ENCODE peak calls at places on chromosomes 16 and 17, in nine cellular contexts. W, K, V, S, U, N, R, F and G are unnamed samples.
A peak's percentile ranks its signal among the peaks of the same experiment; 100 is the strongest.

GRCh38 chr17:17710728-17711541 is 29.7 kb downstream of the RAI1 start:
- DNase-seq in W (peak; percentile 98), K (no peak), V (no peak), S (no peak), U (peak; percentile 93), N (no peak), R (peak; percentile 73), F (no peak), G (no peak)

GRCh38 chr17:79978545-79978852 is 57.2 kb downstream of the TBC1D16 start:
- DNase-seq in W (no peak), K (no peak), V (no peak), S (no peak), U (no peak), N (no peak), R (no peak), F (no peak), G (no peak)

GRCh38 chr17:13993106-13993505 is 76.2 kb upstream of the COX10 start:
- DNase-seq in W (no peak), K (no peak), V (no peak), S (no peak), U (no peak), N (no peak), R (no peak), F (no peak), G (no peak)

GRCh38 chr17:50865060-50865867 is 890 bp downstream of the TOB1 start:
- DNase-seq in W (peak; percentile 77), K (no peak), V (peak; percentile 22), S (peak; percentile 61), U (peak; percentile 50), N (peak; percentile 65), R (peak; percentile 22), F (peak; percentile 56), G (peak; percentile 72)

GRCh38 chr17:49618112-49618611 is 42.5 kb downstream of the NXPH3 start:
- DNase-seq in W (no peak), K (no peak), V (no peak), S (no peak), U (no peak), N (no peak), R (no peak), F (no peak), G (no peak)

GRCh38 chr17:1087381-1088241 is 90.7 kb downstream of the TIMM22 start:
- DNase-seq in W (peak; percentile 93), K (no peak), V (no peak), S (no peak), U (peak; percentile 83), N (peak; percentile 32), R (peak; percentile 31), F (no peak), G (no peak)

GRCh38 chr17:57349533-57350227 is 93.4 kb downstream of the MSI2 start:
- DNase-seq in W (no peak), K (no peak), V (no peak), S (no peak), U (peak; percentile 24), N (no peak), R (no peak), F (no peak), G (no peak)

GRCh38 chr16:4214215-4214621 is 27.7 kb downstream of the SRL start:
- DNase-seq in W (peak; percentile 52), K (no peak), V (no peak), S (no peak), U (peak; percentile 94), N (no peak), R (no peak), F (no peak), G (no peak)

GRCh38 chr16:86498661-86499493 is 11.4 kb upstream of the FOXF1 start:
- DNase-seq in W (no peak), K (no peak), V (no peak), S (no peak), U (no peak), N (no peak), R (no peak), F (no peak), G (no peak)

GRCh38 chr16:24930440-24930839 is 84.7 kb downstream of the SLC5A11 start:
- DNase-seq in W (no peak), K (no peak), V (no peak), S (no peak), U (no peak), N (no peak), R (no peak), F (no peak), G (no peak)

GRCh38 chr16:1493746-1494094 is 560 bp downstream of the TELO2 start:
- DNase-seq in W (no peak), K (no peak), V (no peak), S (peak; percentile 13), U (no peak), N (peak; percentile 13), R (peak; percentile 35), F (peak; percentile 54), G (peak; percentile 70)

GRCh38 chr16:5041604-5042133 is 7.9 kb upstream of the NAGPA start:
- DNase-seq in W (peak; percentile 60), K (no peak), V (peak; percentile 63), S (peak; percentile 90), U (peak; percentile 84), N (no peak), R (no peak), F (peak; percentile 69), G (no peak)

GRCh38 chr17:43403846-43404245 is 5.1 kb downstream of the ARL4D start:
- DNase-seq in W (no peak), K (no peak), V (no peak), S (no peak), U (no peak), N (no peak), R (no peak), F (no peak), G (no peak)

GRCh38 chr16:73000020-73000906 is 47.7 kb downstream of the ZFHX3 start:
- DNase-seq in W (no peak), K (no peak), V (no peak), S (no peak), U (peak; percentile 35), N (no peak), R (no peak), F (no peak), G (no peak)

GRCh38 chr16:4937782-4938682 is 1.1 kb upstream of the PPL start:
- DNase-seq in W (no peak), K (no peak), V (no peak), S (no peak), U (peak; percentile 57), N (no peak), R (no peak), F (no peak), G (no peak)

DNA sequence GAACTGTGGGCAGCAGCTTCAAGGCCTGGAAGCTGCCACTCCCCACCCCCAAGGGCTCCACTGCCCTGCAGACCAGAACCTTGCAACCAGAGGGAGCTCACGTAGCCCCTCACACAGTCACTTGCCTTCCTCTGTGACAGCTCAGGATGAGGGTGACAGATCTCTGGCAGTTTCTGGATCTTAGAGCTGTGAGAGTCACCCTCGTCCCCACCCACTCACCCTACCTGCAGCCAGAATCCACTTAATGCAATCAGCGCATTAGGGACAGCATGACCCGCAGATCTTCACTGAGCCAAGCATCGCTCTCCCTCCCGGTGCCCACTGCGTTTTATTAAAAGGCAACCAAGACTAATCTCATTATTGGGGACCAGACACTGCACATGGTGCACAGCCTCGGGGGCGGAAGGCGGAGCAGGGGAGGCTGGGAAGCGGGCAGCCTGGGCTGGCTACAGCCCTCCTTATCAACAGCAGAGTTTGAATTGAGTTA is 3.5 kb downstream of the CYB561 start:
- DNase-seq in W (no peak), K (peak; percentile 76), V (no peak), S (no peak), U (no peak), N (peak; percentile 30), R (no peak), F (peak; percentile 52), G (no peak)
- TF ChIP-seq CTCF in W (no peak), K (peak; percentile 27), V (peak; percentile 31), S (no peak), U (no peak), N (no peak), R (no peak), F (peak; percentile 47), G (peak; percentile 28)

DNA sequence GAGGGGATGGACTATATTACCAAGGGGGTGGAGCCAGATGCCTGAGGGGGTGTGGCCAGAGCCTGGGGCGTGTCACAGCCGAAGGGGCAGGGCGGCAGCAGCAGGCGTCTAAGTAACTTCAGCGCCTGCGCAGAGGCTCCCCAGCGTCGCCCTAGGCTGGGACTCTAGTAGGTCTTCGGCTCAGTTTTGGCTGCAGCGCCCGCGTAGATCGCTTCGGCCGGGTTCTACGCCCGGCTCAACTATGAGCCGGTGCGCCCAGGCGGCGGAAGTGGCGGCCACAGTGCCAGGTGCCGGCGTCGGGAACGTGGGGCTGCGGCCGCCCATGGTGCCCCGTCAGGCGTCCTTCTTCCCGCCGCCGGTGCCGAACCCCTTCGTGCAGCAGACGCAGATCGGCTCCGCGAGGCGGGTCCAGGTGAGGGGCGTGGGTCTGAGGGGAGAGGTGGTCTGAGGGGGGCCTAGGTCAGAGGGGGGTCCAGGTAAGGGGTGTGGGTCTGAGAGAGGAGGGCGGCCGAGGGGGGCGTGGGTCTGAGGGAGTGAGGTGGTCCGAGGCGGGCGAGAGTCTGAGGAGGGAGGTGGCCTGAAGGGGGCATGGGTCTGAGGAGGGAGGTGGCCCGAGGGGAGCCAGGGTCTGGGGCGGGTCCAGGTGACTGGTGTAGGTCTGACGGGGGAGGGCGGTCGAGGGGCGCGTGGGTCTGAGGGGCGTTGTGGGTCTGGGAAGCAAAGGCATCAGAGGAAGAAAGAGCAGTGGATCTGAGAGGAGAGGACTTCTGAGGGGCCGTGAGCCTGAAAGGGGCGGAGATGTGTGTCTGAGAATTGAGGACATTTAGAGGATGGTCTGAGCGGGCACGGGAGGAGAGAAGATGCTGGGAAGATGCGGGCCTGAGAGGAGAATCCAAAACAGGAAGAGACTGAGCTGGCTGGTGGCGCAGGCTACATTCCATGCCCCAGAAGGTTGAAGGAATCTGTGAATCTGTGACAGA is at the start of gene LPCAT2:
- DNase-seq in W (peak; percentile 84), K (peak; percentile 34), V (no peak), S (peak; percentile 66), U (peak; percentile 91), N (peak; percentile 65), R (peak; percentile 68), F (peak; percentile 27), G (peak; percentile 86)
- TF ChIP-seq CTCF in W (peak; percentile 22), K (no peak), V (no peak), S (no peak), U (no peak), N (no peak), R (no peak), F (no peak), G (no peak)

DNA sequence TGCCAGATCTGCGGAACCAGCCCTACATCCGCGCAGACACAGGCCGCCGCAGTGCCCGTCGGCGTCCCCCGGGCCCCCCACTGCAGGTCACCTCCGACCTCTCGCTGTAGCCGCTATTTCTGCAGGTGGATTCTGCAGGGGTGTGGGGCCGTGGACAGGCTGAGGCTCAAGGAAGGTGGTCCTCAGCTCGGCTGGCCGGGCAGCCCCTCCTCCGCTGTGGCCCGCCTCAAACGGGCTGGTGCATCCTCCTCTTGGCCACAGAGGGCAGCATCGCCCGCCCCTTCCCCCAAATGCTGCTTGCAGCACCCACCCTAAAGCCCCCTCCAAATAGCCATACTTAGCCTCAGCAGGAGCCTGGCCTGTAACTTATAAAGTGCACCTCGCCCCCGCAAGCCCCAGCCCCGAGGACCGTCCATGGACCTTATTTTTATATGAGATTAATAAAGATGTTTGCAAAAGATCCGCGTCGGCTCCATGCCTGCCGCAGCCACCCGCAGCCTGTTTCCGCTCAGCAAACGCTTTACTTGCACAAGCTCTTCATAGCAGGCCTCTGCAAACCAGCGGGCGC is 14.9 kb downstream of the SPATA32 start:
- DNase-seq in W (no peak), K (peak; percentile 69), V (no peak), S (no peak), U (no peak), N (peak; percentile 87), R (peak; percentile 58), F (peak; percentile 56), G (no peak)
- TF ChIP-seq CTCF in W (peak; percentile 79), K (peak; percentile 48), V (peak; percentile 72), S (peak; percentile 30), U (peak; percentile 34), N (peak; percentile 66), R (peak; percentile 73), F (peak; percentile 27), G (peak; percentile 79)

GRCh38 chr16:71746442-71747046 is 22.0 kb upstream of the PHLPP2 start:
- DNase-seq in W (peak; percentile 7), K (no peak), V (no peak), S (peak; percentile 60), U (peak; percentile 49), N (peak; percentile 34), R (no peak), F (peak; percentile 59), G (no peak)
- TF ChIP-seq CTCF in W (peak; percentile 81), K (peak; percentile 86), V (peak; percentile 71), S (peak; percentile 75), U (peak; percentile 69), N (peak; percentile 85), R (peak; percentile 78), F (peak; percentile 66), G (peak; percentile 83)